ENCODE peak calls at places on chromosomes 2 and 18, in four cellular contexts. E is PC-9, A is SK-N-SH, J is mammary epithelial cell. H is an unnamed sample. For H4K20me1, H3K4me1 and H3K36me3, the result is how much of the 10 kb centered on the place peaks cover.

GRCh38 chr2:187466129-187466792 is 18.2 kb upstream of the CALCRL start:
- DNase-seq in E (no peak), A (peak), J (no peak), H (no peak)

GRCh38 chr2:191230174-191230573 is 15.0 kb upstream of the MYO1B start:
- DNase-seq in E (no peak), A (no peak), J (peak), H (no peak)

GRCh38 chr2:37389984-37390765 is 45.7 kb downstream of the QPCT start:
- DNase-seq in E (peak), A (no peak), J (peak), H (peak)

GRCh38 chr2:142918624-142919023 is 41.2 kb downstream of the KYNU start:
- DNase-seq in E (no peak), A (no peak), J (no peak), H (no peak)

GRCh38 chr2:230312638-230313037 is 14.4 kb upstream of the SP140L start:
- DNase-seq in E (no peak), A (no peak), J (no peak), H (no peak)

GRCh38 chr18:79948719-79949411 is 2.6 kb downstream of the SLC66A2 start:
- DNase-seq in E (no peak), A (no peak), J (no peak), H (no peak)

GRCh38 chr2:234300393-234300792 is 196.5 kb downstream of the ARL4C start:
- DNase-seq in E (no peak), A (no peak), J (no peak), H (no peak)

GRCh38 chr2:163610817-163611556 is 124.8 kb downstream of the FIGN start:
- DNase-seq in E (no peak), A (peak), J (no peak), H (peak)

GRCh38 chr2:40150206-40150765 is 301.6 kb downstream of the SLC8A1 start:
- DNase-seq in E (no peak), A (no peak), J (no peak), H (no peak)

GRCh38 chr18:21330122-21330701 is 88.2 kb downstream of the GREB1L start:
- DNase-seq in E (peak), A (no peak), J (peak), H (no peak)

GRCh38 chr18:21604711-21605110 is 4.2 kb upstream of the ESCO1 start:
- DNase-seq in E (no peak), A (no peak), J (peak), H (no peak)

GRCh38 chr2:204933735-204934361 is 388.6 kb downstream of the PARD3B start:
- DNase-seq in E (no peak), A (peak), J (no peak), H (no peak)

GRCh38 chr18:37176307-37176934 is 347.5 kb downstream of the KIAA1328 start:
- DNase-seq in E (peak), A (no peak), J (peak), H (no peak)

GRCh38 chr18:49697757-49698595 is 115.4 kb downstream of the ACAA2 start:
- DNase-seq in E (no peak), A (no peak), J (peak), H (no peak)

GRCh38 chr2:21895200-21895599 is 771.4 kb downstream of the TDRD15 start:
- DNase-seq in E (no peak), A (no peak), J (no peak), H (no peak)

GRCh38 chr18:11991021-11991770 is 9.9 kb downstream of the IMPA2 start:
- DNase-seq in E (no peak), A (no peak), J (no peak), H (no peak)

GRCh38 chr2:3151153-3151918 is 226.3 kb downstream of the EIPR1 start:
- DNase-seq in E (no peak), A (no peak), J (no peak), H (no peak)

GRCh38 chr2:68975844-68976243 is 1.4 kb downstream of the GKN1 start:
- DNase-seq in E (no peak), A (no peak), J (no peak), H (no peak)

GRCh38 chr2:201129044-201129505 is 13.1 kb downstream of the CFLAR start:
- DNase-seq in E (peak), A (no peak), J (peak), H (no peak)

GRCh38 chr2:75787532-75788132 is 76.9 kb upstream of the GCFC2 start:
- DNase-seq in E (no peak), A (peak), J (peak), H (peak)

GRCh38 chr2:151796774-151797173 is 31.4 kb downstream of the ARL5A start:
- DNase-seq in E (no peak), A (no peak), J (no peak), H (no peak)

GRCh38 chr2:223993634-223994232 is 36.5 kb downstream of the MRPL44 start:
- DNase-seq in E (peak), A (peak), J (peak), H (peak)

GRCh38 chr2:46257476-46257875 is 39.7 kb upstream of the EPAS1 start:
- DNase-seq in E (no peak), A (peak), J (peak), H (no peak)

GRCh38 chr2:8583400-8584173 is 98.3 kb upstream of the ID2 start:
- DNase-seq in E (no peak), A (no peak), J (no peak), H (peak)

GRCh38 chr2:62938126-62938525 is 112.5 kb upstream of the OTX1 start:
- DNase-seq in E (no peak), A (no peak), J (no peak), H (no peak)

GRCh38 chr2:240565267-240566202 is 2.7 kb upstream of the RNPEPL1 start:
- DNase-seq in E (peak), A (peak), J (peak), H (peak)

GRCh38 chr2:171158036-171158789 is 2.5 kb downstream of the TLK1 start:
- DNase-seq in E (no peak), A (no peak), J (no peak), H (no peak)
- H4K20me1 ChIP-seq in E (half or more), A (half or more), J (under half), H (under half)

GRCh38 chr2:238288650-238289573 is 502 bp upstream of the PER2 start:
- DNase-seq in E (peak), A (peak), J (peak), H (peak)
- H3K4me1 ChIP-seq in E (half or more), A (under half), J (half or more), H (under half)

DNA sequence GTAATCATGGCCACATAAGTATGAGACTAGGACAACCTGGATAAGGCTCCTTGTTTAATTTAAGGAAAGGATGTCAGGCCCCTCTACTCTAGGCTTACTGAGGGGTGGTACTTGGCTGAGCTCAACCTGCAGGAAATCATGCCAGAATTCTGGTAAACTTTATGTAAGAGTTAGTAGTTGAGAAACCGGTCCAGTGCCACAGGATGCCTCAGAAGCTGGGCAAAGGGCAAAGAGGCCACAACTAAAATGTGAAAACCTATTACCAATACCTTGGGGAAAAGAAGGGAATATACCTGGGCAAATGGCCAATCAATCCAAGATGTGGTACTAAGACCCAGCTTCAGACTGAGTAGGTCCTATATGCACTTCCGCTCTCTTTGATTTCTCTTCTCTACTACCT is 86.7 kb downstream of the ITSN2 start:
- DNase-seq in E (no peak), A (no peak), J (no peak), H (no peak)
- H3K36me3 ChIP-seq in E (under half), A (under half), J (under half), H (half or more)

DNA sequence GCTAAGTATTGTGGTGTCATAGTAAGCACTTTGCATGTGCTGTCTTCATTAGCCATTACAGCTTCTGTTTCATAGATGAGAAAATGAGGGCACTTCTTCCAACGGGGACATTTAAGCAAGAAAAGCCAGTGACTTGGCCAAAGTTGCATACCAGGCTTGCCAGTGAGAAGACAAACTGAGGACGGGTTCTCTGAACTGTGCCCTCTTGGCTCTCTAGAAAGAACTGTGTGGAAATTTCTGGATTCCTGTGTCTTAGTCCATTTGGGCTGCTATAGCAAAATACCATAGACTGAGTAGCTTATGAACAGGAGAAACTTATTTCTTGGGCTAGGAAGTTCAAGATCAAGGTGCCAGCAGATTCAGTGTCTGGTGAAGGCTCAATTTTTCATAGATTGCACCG is 13.3 kb downstream of the CTIF start:
- DNase-seq in E (no peak), A (no peak), J (no peak), H (no peak)
- H4K20me1 ChIP-seq in E (under half), A (half or more), J (under half), H (under half)

GRCh38 chr2:1314254-1314653 is 99.0 kb upstream of the TPO start:
- DNase-seq in E (no peak), A (no peak), J (no peak), H (no peak)

GRCh38 chr2:1321297-1321696 is 92.0 kb upstream of the TPO start:
- DNase-seq in E (no peak), A (no peak), J (no peak), H (no peak)

GRCh38 chr2:1318366-1319009 is 94.8 kb upstream of the TPO start:
- DNase-seq in E (no peak), A (no peak), J (no peak), H (no peak)

GRCh38 chr2:1324884-1325283 is 88.4 kb upstream of the TPO start:
- DNase-seq in E (no peak), A (no peak), J (no peak), H (no peak)

DNA sequence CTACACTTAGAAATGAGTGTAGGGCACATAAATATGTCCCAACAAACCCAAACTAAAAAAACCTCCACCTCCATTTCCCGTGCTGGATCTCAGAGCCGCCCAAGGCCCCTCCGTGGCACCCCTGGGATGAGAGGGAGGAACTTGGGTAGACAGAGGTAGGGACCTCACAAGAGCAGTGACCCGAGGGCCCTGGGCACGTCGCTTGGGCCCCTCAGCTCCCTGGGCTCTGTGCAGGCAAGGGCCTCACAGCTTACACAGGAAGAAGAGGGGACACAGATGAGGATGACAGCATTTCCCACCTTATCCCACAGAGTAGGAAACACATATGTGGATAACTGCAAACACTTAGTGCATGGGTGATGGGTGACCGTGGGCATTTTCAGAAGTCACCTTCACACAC is 93.9 kb upstream of the TPO start:
- DNase-seq in E (no peak), A (no peak), J (no peak), H (no peak)
- H3K4me1 ChIP-seq in E (under half), A (under half), J (under half), H (under half)

H was measured in Karpas-422.